ENCODE peak calls at places on chromosomes 4 and X, in seven cellular contexts. L is T-cell; Z is PC-9; F is stimulated activated CD4-positive, alpha-beta T cell treated with anti-CD3 and anti-CD28 coated beads, Interleukin-15, amount 100 ng/mL, for 1 hour; P is iris pigment epithelial cell; S is T-helper 9 cell; X is effector memory CD8-positive, alpha-beta T cell. H is an unnamed sample.

GRCh38 chrX:47664737-47665136 is 5.8 kb upstream of the UXT start:
- DNase-seq in L (no peak), Z (no peak), F (no peak), P (peak), S (no peak), X (no peak), H (no peak)

GRCh38 chr4:24979554-24979953 is 51.2 kb downstream of the LGI2 start:
- DNase-seq in L (no peak), Z (no peak), F (no peak), P (peak), S (no peak), X (no peak), H (no peak)

GRCh38 chr4:7001271-7001670 is 41.9 kb upstream of the TADA2B start:
- DNase-seq in L (no peak), Z (no peak), F (no peak), P (no peak), S (no peak), X (no peak), H (no peak)

GRCh38 chrX:22445880-22446279 is 173.2 kb downstream of the CBLL2 start:
- DNase-seq in L (no peak), Z (no peak), F (no peak), P (no peak), S (no peak), X (no peak), H (no peak)

GRCh38 chr4:27048350-27049100 is 187.9 kb downstream of the STIM2 start:
- DNase-seq in L (no peak), Z (no peak), F (no peak), P (peak), S (no peak), X (no peak), H (no peak)

GRCh38 chr4:140085062-140085622 is 68.8 kb downstream of the MAML3 start:
- DNase-seq in L (no peak), Z (peak), F (no peak), P (peak), S (no peak), X (no peak), H (no peak)

GRCh38 chrX:150038356-150038755 is 100.1 kb upstream of the EOLA2 start:
- DNase-seq in L (no peak), Z (no peak), F (no peak), P (peak), S (no peak), X (no peak), H (no peak)

GRCh38 chr4:161577604-161578301 is 586.0 kb downstream of the FSTL5 start:
- DNase-seq in L (no peak), Z (no peak), F (no peak), P (peak), S (no peak), X (no peak), H (peak)

GRCh38 chr4:102758241-102758871 is 2.4 kb downstream of the MANBA start:
- DNase-seq in L (no peak), Z (no peak), F (no peak), P (no peak), S (no peak), X (no peak), H (no peak)

GRCh38 chrX:30851459-30851858 is 37.6 kb downstream of the TAB3 start:
- DNase-seq in L (no peak), Z (no peak), F (no peak), P (no peak), S (no peak), X (no peak), H (no peak)

GRCh38 chr4:8267077-8267476 is 2.5 kb upstream of the HTRA3 start:
- DNase-seq in L (no peak), Z (peak), F (no peak), P (peak), S (no peak), X (no peak), H (peak)

GRCh38 chr4:108527729-108528128 is 92.6 kb upstream of the RPL34 start:
- DNase-seq in L (peak), Z (no peak), F (no peak), P (no peak), S (no peak), X (no peak), H (no peak)

GRCh38 chr4:84792366-84793301 is 173.9 kb downstream of the WDFY3 start:
- DNase-seq in L (no peak), Z (no peak), F (no peak), P (peak), S (no peak), X (no peak), H (no peak)

GRCh38 chrX:15675490-15675921 is 10.9 kb upstream of the CLTRN start:
- DNase-seq in L (no peak), Z (peak), F (peak), P (no peak), S (peak), X (no peak), H (no peak)

GRCh38 chr4:179678093-179678804 is 2236.0 kb upstream of the AGA start:
- DNase-seq in L (no peak), Z (no peak), F (no peak), P (no peak), S (no peak), X (no peak), H (no peak)

GRCh38 chrX:119427024-119427794 is 28.1 kb downstream of the SLC25A43 start:
- DNase-seq in L (no peak), Z (no peak), F (no peak), P (peak), S (no peak), X (no peak), H (no peak)

GRCh38 chr4:75848891-75849290 is 53.4 kb downstream of the PPEF2 start:
- DNase-seq in L (no peak), Z (no peak), F (no peak), P (peak), S (no peak), X (no peak), H (no peak)

GRCh38 chr4:153448003-153448731 is 18.0 kb upstream of the TMEM131L start:
- DNase-seq in L (no peak), Z (no peak), F (no peak), P (peak), S (no peak), X (no peak), H (peak)

GRCh38 chrX:146054311-146054710 is 236.7 kb downstream of the SLITRK2 start:
- DNase-seq in L (no peak), Z (no peak), F (no peak), P (no peak), S (no peak), X (no peak), H (no peak)

GRCh38 chr4:11495818-11496217 is 67.1 kb upstream of the HS3ST1 start:
- DNase-seq in L (no peak), Z (no peak), F (no peak), P (no peak), S (no peak), X (no peak), H (no peak)

GRCh38 chr4:119550857-119551532 is 77.6 kb downstream of the PDE5A start:
- DNase-seq in L (no peak), Z (no peak), F (no peak), P (peak), S (no peak), X (no peak), H (peak)

H was measured in foreskin keratinocyte.